ENCODE peak calls at places on chromosomes 11 and 22, in four cellular contexts. V, G, D and T are unnamed samples.

GRCh38 chr11:68099474-68100405 is 21.4 kb downstream of the CHKA start:
- DNase-seq in G (peak), D (no peak), V (no peak), T (peak)

GRCh38 chr11:23755076-23755475 is 741.8 kb upstream of the LUZP2 start:
- DNase-seq in D (no peak), V (no peak), G (no peak), T (no peak)

GRCh38 chr22:27391092-27391770 is 410.3 kb downstream of the MN1 start:
- DNase-seq in G (no peak), D (no peak), V (no peak), T (no peak)

GRCh38 chr11:705646-706438 is at the start of gene EPS8L2:
- DNase-seq in V (no peak), G (no peak), D (no peak), T (peak)

GRCh38 chr22:31574015-31574670 is 77.8 kb downstream of the SFI1 start:
- DNase-seq in G (no peak), V (no peak), D (no peak), T (no peak)

GRCh38 chr11:1488575-1489180 is 2.1 kb upstream of the MOB2 start:
- DNase-seq in V (no peak), D (no peak), G (no peak), T (no peak)

GRCh38 chr11:65383778-65384177 is 1.3 kb upstream of the SLC25A45 start:
- DNase-seq in V (no peak), D (no peak), G (peak), T (no peak)

GRCh38 chr22:37559901-37560681 is at the start of gene CDC42EP1:
- DNase-seq in G (no peak), V (no peak), D (no peak), T (peak)

GRCh38 chr11:42571486-42572230 is 740.1 kb upstream of the API5 start:
- DNase-seq in V (no peak), D (no peak), G (no peak), T (no peak)

GRCh38 chr11:124108158-124108557 is 7.1 kb upstream of the VWA5A start:
- DNase-seq in G (peak), V (no peak), D (no peak), T (no peak)

GRCh38 chr11:118049771-118050170 is 27.1 kb upstream of the TMPRSS4 start:
- DNase-seq in V (no peak), D (no peak), G (no peak), T (no peak)

GRCh38 chr11:68297052-68297378 is 15.4 kb upstream of the LRP5 start:
- DNase-seq in D (no peak), G (no peak), V (no peak), T (no peak)

GRCh38 chr11:121451178-121451981 is 734 bp upstream of the SORL1 start:
- DNase-seq in G (peak), V (no peak), D (no peak), T (no peak)

GRCh38 chr11:111729441-111729840 is 36.7 kb downstream of the PPP2R1B start:
- DNase-seq in D (no peak), V (no peak), G (no peak), T (no peak)

GRCh38 chr11:105344938-105345337 is 205.4 kb upstream of the CARD18 start:
- DNase-seq in G (no peak), D (no peak), V (no peak), T (no peak)

GRCh38 chr22:49149721-49150608 is 677.7 kb downstream of the BRD1 start:
- DNase-seq in D (no peak), V (no peak), G (no peak), T (no peak)

GRCh38 chr11:94175545-94175944 is 46.9 kb downstream of the PANX1 start:
- DNase-seq in V (no peak), G (no peak), D (no peak), T (no peak)

GRCh38 chr11:125236072-125236825 is 71.7 kb downstream of the PKNOX2 start:
- DNase-seq in D (no peak), V (no peak), G (no peak), T (no peak)

GRCh38 chr11:1150769-1151365 is 6.9 kb upstream of the MUC5AC start:
- DNase-seq in D (no peak), G (no peak), V (no peak), T (no peak)

GRCh38 chr11:35211952-35212351 is 73.0 kb downstream of the CD44 start:
- DNase-seq in V (no peak), G (no peak), D (no peak), T (no peak)

GRCh38 chr11:133821776-133822175 is 23.5 kb downstream of the SPATA19 start:
- DNase-seq in V (peak), G (peak), D (peak), T (peak)

GRCh38 chr11:71447791-71448256 is 369 bp downstream of the DHCR7 start:
- DNase-seq in V (peak), G (no peak), D (no peak), T (peak)

GRCh38 chr11:122656631-122657101 is 1.1 kb downstream of the UBASH3B start:
- DNase-seq in D (no peak), G (no peak), V (peak), T (no peak)

GRCh38 chr11:118699508-118700220 is 20.2 kb upstream of the TREH start:
- DNase-seq in G (peak), V (no peak), D (no peak), T (no peak)

GRCh38 chr11:1597331-1597741 is 758 bp downstream of the KRTAP5-2 start:
- DNase-seq in D (no peak), V (no peak), G (no peak), T (no peak)

GRCh38 chr11:121696947-121697346 is 244.2 kb upstream of the SORL1-AS1 start:
- DNase-seq in D (no peak), G (no peak), V (no peak), T (no peak)

GRCh38 chr11:134361241-134361640 is 29.5 kb downstream of the GLB1L2 start:
- DNase-seq in V (no peak), G (no peak), D (no peak), T (no peak)

GRCh38 chr11:3189886-3190583 is 24.9 kb upstream of the OSBPL5 start:
- DNase-seq in G (no peak), D (no peak), V (no peak), T (no peak)

GRCh38 chr11:10797561-10797960 is 11.2 kb downstream of the EIF4G2 start:
- DNase-seq in D (no peak), V (no peak), G (no peak), T (no peak)

GRCh38 chr11:43359432-43359818 is 705 bp downstream of the TTC17 start:
- DNase-seq in V (peak), G (peak), D (no peak), T (peak)

GRCh38 chr11:122661182-122661945 is 5.8 kb downstream of the UBASH3B start:
- DNase-seq in G (no peak), D (no peak), V (no peak), T (no peak)

GRCh38 chr11:121514401-121514981 is 61.7 kb upstream of the SORL1-AS1 start:
- DNase-seq in D (no peak), G (no peak), V (no peak), T (no peak)

GRCh38 chr22:31614781-31615480 is 47.1 kb downstream of the PISD start:
- DNase-seq in V (no peak), D (no peak), G (no peak), T (no peak)

GRCh38 chr11:95289378-95289777 is 58.4 kb upstream of the SESN3 start:
- DNase-seq in V (no peak), G (no peak), D (no peak), T (no peak)
- TF ChIP-seq CHD2 in V (no peak), G (no peak), D (no peak), T (no peak)

DNA sequence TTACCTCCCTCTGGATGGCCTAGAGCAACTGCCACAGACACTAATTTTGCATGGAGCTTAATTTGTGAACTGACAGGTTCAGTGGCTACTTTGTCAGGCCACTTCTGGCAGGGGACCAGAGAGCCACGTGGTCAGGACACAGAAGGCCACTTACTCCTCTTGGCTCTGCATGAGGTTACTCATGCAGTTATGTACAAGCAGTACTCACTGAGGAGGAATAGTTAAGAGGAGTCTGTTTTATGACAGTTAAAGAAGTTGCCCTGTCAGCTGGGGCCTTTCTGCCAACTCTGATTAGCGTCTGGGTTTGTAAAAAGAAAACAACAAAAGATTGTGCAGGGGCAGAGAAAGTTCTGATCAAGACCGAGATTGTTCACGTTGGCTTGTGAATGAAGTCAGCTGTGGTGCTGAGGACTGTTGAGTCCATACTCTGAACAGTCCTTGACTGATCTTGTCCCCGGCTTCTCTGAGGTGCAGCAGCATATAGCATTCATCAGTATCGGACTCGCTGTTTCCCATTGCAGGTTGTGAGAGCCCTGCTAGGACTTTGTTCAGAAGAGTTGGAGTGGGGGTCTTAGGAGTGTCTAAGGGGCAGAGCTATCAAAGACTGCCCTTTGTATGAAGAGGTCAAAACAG is 41.4 kb downstream of the PPFIBP2 start:
- DNase-seq in V (no peak), G (no peak), D (no peak), T (no peak)
- TF ChIP-seq CHD2 in V (no peak), G (no peak), D (no peak), T (no peak)

DNA sequence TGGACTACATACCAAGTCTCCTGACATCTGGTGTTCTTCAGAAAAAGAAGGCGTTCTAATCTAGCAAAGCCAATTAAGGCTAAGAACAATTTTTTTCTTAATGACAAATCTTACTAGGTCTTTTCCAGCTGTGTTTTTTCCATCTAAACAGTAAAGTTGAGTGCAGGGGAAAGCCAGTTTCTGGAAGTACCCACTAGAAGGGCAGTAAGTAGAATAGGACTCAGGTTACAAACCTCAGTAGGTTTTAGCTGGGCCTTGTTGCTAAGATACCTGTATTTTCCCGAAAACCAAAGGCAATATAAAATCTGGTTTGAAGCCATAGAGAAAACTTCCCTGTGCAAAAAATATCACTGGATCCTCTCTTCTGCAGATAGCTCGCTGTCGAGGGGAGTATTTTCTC is 351.9 kb downstream of the ETS1 start:
- DNase-seq in D (no peak), G (no peak), V (no peak), T (peak)
- TF ChIP-seq CHD2 in D (no peak), G (no peak), V (no peak), T (no peak)

DNA sequence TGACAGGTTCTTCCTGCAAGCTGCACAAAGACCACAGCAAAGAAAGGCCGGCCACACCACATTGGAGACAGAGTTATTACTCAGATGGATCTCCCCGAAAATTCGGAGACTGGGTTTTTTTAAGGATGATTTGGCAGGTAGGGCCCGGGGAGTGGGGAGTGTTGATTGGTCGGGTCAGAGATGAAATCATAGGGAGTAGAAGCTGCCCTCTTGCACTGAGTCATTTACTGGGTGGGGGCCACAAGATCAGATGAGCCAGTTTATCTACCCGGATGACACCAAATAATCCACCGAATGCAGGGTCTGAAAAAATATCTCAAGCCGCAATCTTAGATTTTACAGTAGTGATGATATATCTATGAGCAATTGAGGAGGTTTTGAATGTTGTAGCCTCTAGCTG is 401.8 kb upstream of the FAT3 start:
- DNase-seq in D (no peak), G (no peak), V (no peak), T (no peak)
- TF ChIP-seq CHD2 in D (no peak), G (no peak), V (no peak), T (no peak)

GRCh38 chr11:29616611-29617010 is 400.2 kb downstream of the KCNA4 start:
- DNase-seq in G (no peak), D (no peak), V (no peak), T (no peak)
- TF ChIP-seq CHD2 in G (no peak), D (no peak), V (no peak), T (no peak)

GRCh38 chr11:31972623-31973022 is 118.3 kb upstream of the RCN1 start:
- DNase-seq in G (no peak), D (no peak), V (no peak), T (no peak)

GRCh38 chr11:31964181-31964580 is 126.7 kb upstream of the RCN1 start:
- DNase-seq in V (no peak), D (no peak), G (no peak), T (no peak)

GRCh38 chr11:31968774-31969433 is 122.0 kb upstream of the RCN1 start:
- DNase-seq in G (no peak), D (no peak), V (no peak), T (peak)

GRCh38 chr11:31966846-31967245 is 124.0 kb upstream of the RCN1 start:
- DNase-seq in V (no peak), G (no peak), D (no peak), T (no peak)

DNA sequence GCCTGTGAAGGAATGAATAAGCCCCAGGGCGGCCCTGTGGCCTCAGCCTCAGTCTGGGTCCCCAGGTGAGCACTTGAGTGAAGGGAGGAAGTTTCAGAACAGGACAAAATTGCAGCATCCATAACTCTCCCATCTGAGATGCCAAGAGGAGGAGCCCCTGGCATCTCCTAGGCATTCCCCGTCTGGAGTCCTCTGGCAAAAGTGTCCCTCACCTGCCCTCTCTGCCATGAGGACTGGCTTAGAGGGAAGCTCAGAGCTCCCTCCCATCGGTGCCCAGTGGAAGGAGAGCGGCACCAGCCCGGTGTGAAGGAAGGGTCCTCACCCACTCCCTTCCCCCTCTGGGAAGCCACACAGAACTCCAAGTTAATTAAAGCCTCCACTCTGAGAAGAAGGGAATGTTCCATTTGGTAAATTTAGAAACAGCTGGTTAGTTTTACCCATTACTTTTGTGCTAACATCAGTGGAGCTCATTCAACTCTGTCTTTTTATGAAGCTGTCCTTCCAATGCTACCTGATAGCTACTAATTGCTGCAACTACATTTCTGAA is 123.4 kb upstream of the RCN1 start:
- DNase-seq in D (no peak), V (no peak), G (no peak), T (no peak)
- TF ChIP-seq CHD2 in D (no peak), V (no peak), G (no peak), T (no peak)

DNA sequence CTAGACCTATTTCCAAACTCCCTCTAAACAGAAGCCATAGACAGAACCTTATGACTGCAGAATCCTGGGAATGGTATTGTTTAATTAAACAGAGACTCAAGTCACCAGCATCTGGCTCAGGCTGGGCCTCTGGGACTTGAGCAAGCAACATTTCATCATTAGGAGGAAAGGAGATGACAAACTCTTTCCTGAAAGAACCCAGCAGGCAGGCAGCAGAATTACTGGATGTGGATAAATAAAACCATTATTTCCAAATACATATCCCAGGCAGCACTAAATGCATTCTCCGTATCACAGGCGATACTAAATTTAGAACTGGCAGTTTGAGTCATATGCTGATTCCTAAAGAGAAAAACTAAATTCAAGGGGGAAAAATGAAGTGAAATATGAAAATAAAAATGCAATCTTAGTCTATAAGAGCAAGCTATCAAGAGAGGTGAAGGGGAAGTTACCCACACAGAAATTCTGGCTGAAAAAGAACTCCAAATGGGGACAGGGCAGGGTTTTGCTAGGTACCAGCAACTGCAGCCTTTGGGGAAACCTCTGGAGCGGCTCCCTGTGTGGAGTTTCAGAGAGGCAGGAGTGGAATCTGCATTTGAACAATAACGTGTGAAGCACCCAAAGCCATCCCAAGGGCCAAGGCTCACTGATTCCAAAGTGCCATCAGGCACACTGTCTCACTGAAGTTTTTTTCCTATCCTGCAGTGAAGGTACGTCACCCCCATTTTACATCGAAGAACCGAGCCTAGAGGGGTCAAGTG is 87.6 kb downstream of the KCNC1 start:
- DNase-seq in V (no peak), D (no peak), G (no peak), T (no peak)
- TF ChIP-seq CHD2 in V (no peak), D (no peak), G (no peak), T (no peak)

GRCh38 chr22:36409911-36410756 is 22.4 kb upstream of the MYH9 start:
- DNase-seq in V (no peak), D (peak), G (peak), T (no peak)
- TF ChIP-seq CHD2 in V (no peak), D (peak), G (no peak), T (no peak)